ENCODE peak calls at places on chromosomes 11 and 22, in five cellular contexts. One of them, this sample, is unnamed.

GRCh38 chr22:49574861-49575702 is 252.6 kb downstream of the BRD1 start:
- DNase-seq in colonic mucosa: no peak
- DNase-seq in IMR-90: no peak
- DNase-seq in mesenchymal stem cell: no peak
- DNase-seq in neural progenitor cell: no peak
- DNase-seq in this sample: peak; percentile 68

GRCh38 chr11:19956228-19956627 is 204.0 kb downstream of the DBX1 start:
- DNase-seq in colonic mucosa: no peak
- DNase-seq in IMR-90: no peak
- DNase-seq in mesenchymal stem cell: no peak
- DNase-seq in neural progenitor cell: no peak
- DNase-seq in this sample: no peak

GRCh38 chr22:26259510-26259909 is 90.2 kb downstream of the SEZ6L start:
- DNase-seq in colonic mucosa: no peak
- DNase-seq in IMR-90: peak; percentile 8
- DNase-seq in mesenchymal stem cell: no peak
- DNase-seq in neural progenitor cell: peak; percentile 82
- DNase-seq in this sample: no peak

GRCh38 chr11:71418643-71419042 is 29.6 kb downstream of the DHCR7 start:
- DNase-seq in colonic mucosa: no peak
- DNase-seq in IMR-90: no peak
- DNase-seq in mesenchymal stem cell: no peak
- DNase-seq in neural progenitor cell: no peak
- DNase-seq in this sample: no peak

GRCh38 chr22:35634015-35634414 is 14.2 kb upstream of the APOL6 start:
- DNase-seq in colonic mucosa: no peak
- DNase-seq in IMR-90: no peak
- DNase-seq in mesenchymal stem cell: no peak
- DNase-seq in neural progenitor cell: peak; percentile 15
- DNase-seq in this sample: peak; percentile 4

GRCh38 chr11:15705886-15706285 is 591.2 kb downstream of the INSC start:
- DNase-seq in colonic mucosa: no peak
- DNase-seq in IMR-90: peak; percentile 30
- DNase-seq in mesenchymal stem cell: peak; percentile 82
- DNase-seq in neural progenitor cell: no peak
- DNase-seq in this sample: no peak

GRCh38 chr11:30568933-30569332 is 17.2 kb downstream of the MPPED2 start:
- DNase-seq in colonic mucosa: no peak
- DNase-seq in IMR-90: no peak
- DNase-seq in mesenchymal stem cell: no peak
- DNase-seq in neural progenitor cell: no peak
- DNase-seq in this sample: no peak

GRCh38 chr22:19473578-19473977 is 5.4 kb downstream of the UFD1 start:
- DNase-seq in colonic mucosa: no peak
- DNase-seq in IMR-90: no peak
- DNase-seq in mesenchymal stem cell: no peak
- DNase-seq in neural progenitor cell: no peak
- DNase-seq in this sample: no peak

GRCh38 chr22:32746715-32747114 is 54.8 kb upstream of the TIMP3 start:
- DNase-seq in colonic mucosa: no peak
- DNase-seq in IMR-90: no peak
- DNase-seq in mesenchymal stem cell: no peak
- DNase-seq in neural progenitor cell: no peak
- DNase-seq in this sample: no peak

GRCh38 chr22:28711341-28711740 is 30.3 kb downstream of the CHEK2 start:
- DNase-seq in colonic mucosa: no peak
- DNase-seq in IMR-90: no peak
- DNase-seq in mesenchymal stem cell: no peak
- DNase-seq in neural progenitor cell: no peak
- DNase-seq in this sample: no peak

GRCh38 chr11:68693484-68693882 is 9.1 kb downstream of the GAL start:
- DNase-seq in colonic mucosa: no peak
- DNase-seq in IMR-90: no peak
- DNase-seq in mesenchymal stem cell: no peak
- DNase-seq in neural progenitor cell: no peak
- DNase-seq in this sample: no peak

GRCh38 chr11:7031346-7031957 is 11.2 kb downstream of the NLRP14 start:
- DNase-seq in colonic mucosa: no peak
- DNase-seq in IMR-90: no peak
- DNase-seq in mesenchymal stem cell: no peak
- DNase-seq in neural progenitor cell: no peak
- DNase-seq in this sample: no peak

GRCh38 chr22:32475428-32476010 is 908 bp downstream of the FBXO7 start:
- DNase-seq in colonic mucosa: peak; percentile 59
- DNase-seq in IMR-90: no peak
- DNase-seq in mesenchymal stem cell: no peak
- DNase-seq in neural progenitor cell: peak; percentile 60
- DNase-seq in this sample: no peak

GRCh38 chr11:63532799-63533475 is 3.7 kb upstream of the PLAAT4 start:
- DNase-seq in colonic mucosa: no peak
- DNase-seq in IMR-90: no peak
- DNase-seq in mesenchymal stem cell: no peak
- DNase-seq in neural progenitor cell: peak; percentile 28
- DNase-seq in this sample: no peak

GRCh38 chr11:8063319-8063718 is 17.7 kb upstream of the TUB start:
- DNase-seq in colonic mucosa: peak; percentile 22
- DNase-seq in IMR-90: peak; percentile 72
- DNase-seq in mesenchymal stem cell: no peak
- DNase-seq in neural progenitor cell: no peak
- DNase-seq in this sample: no peak

GRCh38 chr22:29183971-29184595 is 21.6 kb upstream of the EMID1 start:
- DNase-seq in colonic mucosa: no peak
- DNase-seq in IMR-90: no peak
- DNase-seq in mesenchymal stem cell: no peak
- DNase-seq in neural progenitor cell: no peak
- DNase-seq in this sample: no peak

GRCh38 chr11:47992959-47993820 is 12.8 kb downstream of the PTPRJ start:
- DNase-seq in colonic mucosa: no peak
- DNase-seq in IMR-90: peak; percentile 89
- DNase-seq in mesenchymal stem cell: peak; percentile 91
- DNase-seq in neural progenitor cell: no peak
- DNase-seq in this sample: peak; percentile 60

GRCh38 chr22:41175546-41175945 is 29.6 kb upstream of the L3MBTL2 start:
- DNase-seq in colonic mucosa: no peak
- DNase-seq in IMR-90: no peak
- DNase-seq in mesenchymal stem cell: no peak
- DNase-seq in neural progenitor cell: no peak
- DNase-seq in this sample: no peak

GRCh38 chr22:30421695-30422480 is 3.7 kb upstream of the MTFP1 start:
- DNase-seq in colonic mucosa: peak; percentile 39
- DNase-seq in IMR-90: no peak
- DNase-seq in mesenchymal stem cell: peak; percentile 44
- DNase-seq in neural progenitor cell: no peak
- DNase-seq in this sample: peak; percentile 4

GRCh38 chr11:59267196-59267595 is 54.5 kb upstream of the MPEG1 start:
- DNase-seq in colonic mucosa: no peak
- DNase-seq in IMR-90: no peak
- DNase-seq in mesenchymal stem cell: no peak
- DNase-seq in neural progenitor cell: no peak
- DNase-seq in this sample: no peak
- H3K9ac ChIP-seq in colonic mucosa: no peak overlapping the region
- H3K9ac ChIP-seq in IMR-90: no peak overlapping the region
- H3K9ac ChIP-seq in mesenchymal stem cell: no peak overlapping the region
- H3K9ac ChIP-seq in neural progenitor cell: no peak overlapping the region
- H3K9ac ChIP-seq in this sample: no peak overlapping the region

GRCh38 chr11:64843971-64844329 is 503 bp downstream of the CDC42BPG start:
- DNase-seq in colonic mucosa: peak; percentile 39
- DNase-seq in IMR-90: no peak
- DNase-seq in mesenchymal stem cell: no peak
- DNase-seq in neural progenitor cell: no peak
- DNase-seq in this sample: no peak

GRCh38 chr11:64844330-64845124 is at the start of gene CDC42BPG:
- DNase-seq in colonic mucosa: peak; percentile 89
- DNase-seq in IMR-90: peak; percentile 46
- DNase-seq in mesenchymal stem cell: peak; percentile 71
- DNase-seq in neural progenitor cell: peak; percentile 82
- DNase-seq in this sample: peak; percentile 93

GRCh38 chr11:64846998-64847666 is 2.7 kb upstream of the CDC42BPG start:
- DNase-seq in colonic mucosa: peak; percentile 98
- DNase-seq in IMR-90: peak; percentile 80
- DNase-seq in mesenchymal stem cell: peak; percentile 88
- DNase-seq in neural progenitor cell: peak; percentile 97
- DNase-seq in this sample: peak; percentile 96

GRCh38 chr11:64842851-64843841 is 1.3 kb downstream of the CDC42BPG start:
- DNase-seq in colonic mucosa: peak; percentile 88
- DNase-seq in IMR-90: no peak
- DNase-seq in mesenchymal stem cell: no peak
- DNase-seq in neural progenitor cell: peak; percentile 46
- DNase-seq in this sample: peak; percentile 93

GRCh38 chr11:64845125-64845735 is 777 bp upstream of the CDC42BPG start:
- DNase-seq in colonic mucosa: no peak
- DNase-seq in IMR-90: no peak
- DNase-seq in mesenchymal stem cell: no peak
- DNase-seq in neural progenitor cell: no peak
- DNase-seq in this sample: no peak
- H3K4me3 ChIP-seq in colonic mucosa: peak overlapping the region; percentile 34
- H3K4me3 ChIP-seq in IMR-90: no peak overlapping the region
- H3K4me3 ChIP-seq in mesenchymal stem cell: no peak overlapping the region
- H3K4me3 ChIP-seq in neural progenitor cell: peak overlapping the region; percentile 67
- H3K4me3 ChIP-seq in this sample: peak overlapping the region; percentile 46

GRCh38 chr11:73157141-73158010 is 15.3 kb upstream of the FCHSD2 start:
- DNase-seq in colonic mucosa: no peak
- DNase-seq in IMR-90: peak; percentile 81
- DNase-seq in mesenchymal stem cell: peak; percentile 46
- DNase-seq in neural progenitor cell: no peak
- DNase-seq in this sample: peak; percentile 91
- H3K9ac ChIP-seq in colonic mucosa: peak overlapping the region; percentile 24
- H3K9ac ChIP-seq in IMR-90: peak overlapping the region; percentile 7
- H3K9ac ChIP-seq in mesenchymal stem cell: no peak overlapping the region
- H3K9ac ChIP-seq in neural progenitor cell: no peak overlapping the region
- H3K9ac ChIP-seq in this sample: peak overlapping the region; percentile 29

GRCh38 chr11:10305964-10306918 is 1.4 kb downstream of the ADM start:
- DNase-seq in colonic mucosa: peak; percentile 53
- DNase-seq in IMR-90: peak; percentile 32
- DNase-seq in mesenchymal stem cell: peak; percentile 38
- DNase-seq in neural progenitor cell: peak; percentile 70
- DNase-seq in this sample: peak; percentile 83
- H3K4me3 ChIP-seq in colonic mucosa: peak overlapping the region; percentile 78
- H3K4me3 ChIP-seq in IMR-90: peak overlapping the region; percentile 65
- H3K4me3 ChIP-seq in mesenchymal stem cell: peak overlapping the region; percentile 93
- H3K4me3 ChIP-seq in neural progenitor cell: peak overlapping the region; percentile 52
- H3K4me3 ChIP-seq in this sample: peak overlapping the region; percentile 94

GRCh38 chr11:33689089-33689488 is 11.5 kb downstream of the C11orf91 start:
- DNase-seq in colonic mucosa: no peak
- DNase-seq in IMR-90: no peak
- DNase-seq in mesenchymal stem cell: no peak
- DNase-seq in neural progenitor cell: no peak
- DNase-seq in this sample: no peak

GRCh38 chr11:33692013-33692504 is 8.6 kb downstream of the C11orf91 start:
- DNase-seq in colonic mucosa: peak; percentile 76
- DNase-seq in IMR-90: peak; percentile 98
- DNase-seq in mesenchymal stem cell: peak; percentile 98
- DNase-seq in neural progenitor cell: peak; percentile 22
- DNase-seq in this sample: peak; percentile 86

GRCh38 chr11:33689506-33689905 is 11.1 kb downstream of the C11orf91 start:
- DNase-seq in colonic mucosa: no peak
- DNase-seq in IMR-90: no peak
- DNase-seq in mesenchymal stem cell: no peak
- DNase-seq in neural progenitor cell: no peak
- DNase-seq in this sample: no peak

GRCh38 chr11:33690290-33691050 is 10.2 kb downstream of the C11orf91 start:
- DNase-seq in colonic mucosa: peak; percentile 54
- DNase-seq in IMR-90: peak; percentile 99
- DNase-seq in mesenchymal stem cell: peak; percentile 95
- DNase-seq in neural progenitor cell: no peak
- DNase-seq in this sample: peak; percentile 87

GRCh38 chr11:33691051-33691864 is 9.4 kb downstream of the C11orf91 start:
- DNase-seq in colonic mucosa: peak; percentile 60
- DNase-seq in IMR-90: no peak
- DNase-seq in mesenchymal stem cell: no peak
- DNase-seq in neural progenitor cell: no peak
- DNase-seq in this sample: no peak
- H3K9ac ChIP-seq in colonic mucosa: no peak overlapping the region
- H3K9ac ChIP-seq in IMR-90: peak overlapping the region; percentile 60
- H3K9ac ChIP-seq in mesenchymal stem cell: peak overlapping the region; percentile 88
- H3K9ac ChIP-seq in neural progenitor cell: no peak overlapping the region
- H3K9ac ChIP-seq in this sample: no peak overlapping the region

DNA sequence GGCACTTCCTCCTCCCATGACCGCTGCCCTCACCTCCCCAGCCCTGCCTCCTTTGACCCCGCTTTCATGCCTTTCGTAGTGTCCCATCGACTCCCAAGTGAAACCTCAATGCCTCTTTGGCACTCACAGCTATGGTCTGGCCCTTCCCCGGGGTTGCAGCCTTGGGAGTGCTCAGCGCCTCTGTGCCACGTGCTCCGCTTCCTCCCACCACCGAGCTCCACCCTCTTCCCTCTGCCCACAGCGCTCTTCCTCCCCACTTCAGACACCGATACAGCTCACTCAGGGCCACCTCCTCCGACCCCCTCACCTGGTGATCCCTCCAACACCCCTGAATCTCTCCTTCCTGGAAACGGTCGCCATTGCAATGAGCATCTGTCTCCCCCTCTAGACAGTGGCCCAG is 16.6 kb upstream of the SCGB1A1 start:
- DNase-seq in colonic mucosa: peak; percentile 61
- DNase-seq in IMR-90: no peak
- DNase-seq in mesenchymal stem cell: no peak
- DNase-seq in neural progenitor cell: no peak
- DNase-seq in this sample: no peak
- H3K4me3 ChIP-seq in colonic mucosa: no peak overlapping the region
- H3K4me3 ChIP-seq in IMR-90: no peak overlapping the region
- H3K4me3 ChIP-seq in mesenchymal stem cell: peak overlapping the region; percentile 55
- H3K4me3 ChIP-seq in neural progenitor cell: no peak overlapping the region
- H3K4me3 ChIP-seq in this sample: no peak overlapping the region

This sample was measured in kidney.